ENCODE peak calls at places on chromosome 12, in eight cellular contexts. X is PC-3, B is fibroblast of lung, C is HCT116, W is neuronal stem cell, S is MM.1S, J is endodermal cell, V is Karpas-422. I is an unnamed sample.

GRCh38 chr12:77049767-77050353 is 15.5 kb downstream of the E2F7 start:
- DNase-seq in X (peak; percentile 83), B (peak; percentile 82), C (peak; percentile 63), W (peak; percentile 31), S (peak; percentile 77), J (no peak), V (peak; percentile 88), I (no peak)

GRCh38 chr12:18747960-18748359 is 10.0 kb downstream of the CAPZA3 start:
- DNase-seq in X (peak; percentile 34), B (peak; percentile 83), C (no peak), W (no peak), S (no peak), J (peak; percentile 63), V (no peak), I (no peak)

GRCh38 chr12:110917961-110918360 is 2.4 kb downstream of the MYL2 start:
- DNase-seq in X (peak; percentile 55), B (no peak), C (no peak), W (no peak), S (no peak), J (no peak), V (no peak), I (no peak)

GRCh38 chr12:17503742-17504141 is 586.3 kb downstream of the RERGL start:
- DNase-seq in X (no peak), B (no peak), C (no peak), W (no peak), S (no peak), J (no peak), V (no peak), I (no peak)

GRCh38 chr12:86550222-86551145 is 294.3 kb upstream of the MGAT4C start:
- DNase-seq in X (no peak), B (no peak), C (no peak), W (no peak), S (no peak), J (no peak), V (no peak), I (no peak)

GRCh38 chr12:14915736-14916135 is 22.6 kb downstream of the ERP27 start:
- DNase-seq in X (no peak), B (no peak), C (no peak), W (no peak), S (no peak), J (no peak), V (no peak), I (no peak)

GRCh38 chr12:96236221-96236822 is 42.1 kb downstream of the ELK3 start:
- DNase-seq in X (no peak), B (peak; percentile 92), C (no peak), W (no peak), S (no peak), J (no peak), V (no peak), I (no peak)

GRCh38 chr12:46407360-46407759 is 34.8 kb upstream of the SLC38A2 start:
- DNase-seq in X (no peak), B (no peak), C (no peak), W (no peak), S (no peak), J (no peak), V (no peak), I (no peak)

GRCh38 chr12:105920161-105920684 is 218.5 kb downstream of the NUAK1 start:
- DNase-seq in X (no peak), B (no peak), C (no peak), W (no peak), S (no peak), J (no peak), V (no peak), I (no peak)

GRCh38 chr12:54984602-54985376 is at the start of gene TESPA1:
- DNase-seq in X (no peak), B (no peak), C (no peak), W (no peak), S (peak; percentile 93), J (no peak), V (peak; percentile 95), I (peak; percentile 83)

GRCh38 chr12:46659032-46659703 is 166.6 kb downstream of the SLC38A4 start:
- DNase-seq in X (no peak), B (peak; percentile 42), C (no peak), W (peak; percentile 47), S (no peak), J (no peak), V (no peak), I (no peak)

GRCh38 chr12:119115296-119115905 is 63.3 kb upstream of the HSPB8 start:
- DNase-seq in X (peak; percentile 74), B (peak; percentile 56), C (peak; percentile 41), W (peak; percentile 72), S (peak; percentile 27), J (peak; percentile 91), V (peak; percentile 78), I (no peak)

GRCh38 chr12:104567832-104568490 is 111.2 kb downstream of the CHST11 start:
- DNase-seq in X (no peak), B (no peak), C (no peak), W (no peak), S (no peak), J (no peak), V (no peak), I (no peak)

GRCh38 chr12:117450186-117450585 is 88.8 kb upstream of the NOS1 start:
- DNase-seq in X (no peak), B (no peak), C (no peak), W (no peak), S (no peak), J (no peak), V (no peak), I (no peak)

GRCh38 chr12:46386360-46386867 is 13.8 kb upstream of the SLC38A2 start:
- DNase-seq in X (peak; percentile 96), B (peak; percentile 99), C (no peak), W (no peak), S (no peak), J (no peak), V (no peak), I (no peak)

GRCh38 chr12:27998170-27999110 is 25.9 kb upstream of the PTHLH start:
- DNase-seq in X (peak; percentile 43), B (no peak), C (no peak), W (no peak), S (no peak), J (no peak), V (no peak), I (no peak)

GRCh38 chr12:110640275-110641025 is 26.5 kb downstream of the TCTN1 start:
- DNase-seq in X (no peak), B (no peak), C (no peak), W (no peak), S (no peak), J (no peak), V (no peak), I (no peak)

GRCh38 chr12:25052191-25053020 is 103.5 kb upstream of the BCAT1 start:
- DNase-seq in X (no peak), B (no peak), C (no peak), W (no peak), S (peak; percentile 76), J (peak; percentile 49), V (peak; percentile 97), I (no peak)

GRCh38 chr12:18864900-18865561 is 127.1 kb downstream of the CAPZA3 start:
- DNase-seq in X (peak; percentile 44), B (peak; percentile 64), C (no peak), W (no peak), S (no peak), J (no peak), V (no peak), I (no peak)

GRCh38 chr12:131091976-131092691 is 138.4 kb downstream of the ADGRD1 start:
- DNase-seq in X (no peak), B (no peak), C (no peak), W (no peak), S (no peak), J (peak; percentile 38), V (no peak), I (peak; percentile 53)
- H3K4me3 ChIP-seq in X (no peak overlapping the region), B (no peak overlapping the region), C (no peak overlapping the region), W (no peak overlapping the region), S (no peak overlapping the region), J (no peak overlapping the region), V (no peak overlapping the region), I (no peak overlapping the region)

GRCh38 chr12:49284672-49285071 is 10.3 kb upstream of the PRPH start:
- DNase-seq in X (no peak), B (no peak), C (no peak), W (no peak), S (no peak), J (peak; percentile 48), V (no peak), I (no peak)

GRCh38 chr12:49279706-49280159 is 14.9 kb downstream of the TUBA1C start:
- DNase-seq in X (no peak), B (no peak), C (no peak), W (no peak), S (no peak), J (peak; percentile 88), V (no peak), I (no peak)

GRCh38 chr12:49287876-49288275 is 7.1 kb upstream of the PRPH start:
- DNase-seq in X (no peak), B (no peak), C (no peak), W (no peak), S (no peak), J (peak; percentile 45), V (no peak), I (peak; percentile 35)

GRCh38 chr12:49282302-49282701 is 12.6 kb upstream of the PRPH start:
- DNase-seq in X (no peak), B (no peak), C (no peak), W (no peak), S (no peak), J (no peak), V (no peak), I (no peak)

DNA sequence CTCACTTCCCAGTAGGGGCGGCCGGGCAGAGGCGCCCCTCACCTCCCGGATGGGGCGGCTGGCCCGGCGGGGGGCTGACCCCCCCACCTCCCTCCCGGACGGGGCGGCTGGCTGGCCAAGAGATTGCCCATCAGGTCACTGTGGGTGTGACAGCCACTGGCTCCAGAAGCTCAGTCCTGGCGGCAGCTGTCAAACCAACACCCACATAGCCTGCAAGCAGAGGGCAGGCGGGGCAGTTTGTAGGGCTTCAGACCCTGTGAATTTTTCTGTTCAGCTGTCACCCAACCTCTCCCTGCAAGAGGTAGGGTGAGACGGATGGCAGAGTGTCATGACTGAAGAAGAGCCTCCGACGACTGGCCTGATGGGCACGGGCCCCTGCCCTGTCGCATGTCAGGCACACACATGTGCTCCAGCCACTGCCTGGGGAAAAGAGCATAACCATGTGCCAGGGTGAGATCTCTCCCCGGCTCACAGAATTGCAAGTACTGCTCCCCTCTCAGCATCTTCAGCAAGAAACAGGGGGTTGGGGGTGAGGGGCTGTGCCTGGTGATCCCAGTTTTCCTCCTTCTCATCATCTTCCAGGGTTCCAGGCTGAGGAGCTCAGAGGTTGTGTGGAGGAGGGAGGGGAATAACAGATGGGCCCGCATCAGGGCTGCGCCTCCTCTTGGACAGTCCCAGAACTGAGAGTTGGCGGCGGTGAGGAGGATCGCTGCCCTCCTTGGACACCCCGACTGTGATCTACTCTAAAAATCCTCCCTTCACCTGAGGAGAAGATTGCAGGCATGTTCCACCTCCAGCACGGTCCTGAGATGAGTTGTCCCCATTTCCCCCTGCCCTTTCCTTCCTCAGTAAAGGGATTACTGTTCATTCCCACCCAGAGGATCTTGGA is 11.2 kb upstream of the PRPH start:
- DNase-seq in X (no peak), B (no peak), C (no peak), W (no peak), S (no peak), J (peak; percentile 73), V (no peak), I (peak; percentile 39)
- H3K27ac ChIP-seq in X (no peak overlapping the region), B (no peak overlapping the region), C (no peak overlapping the region), W (no peak overlapping the region), S (no peak overlapping the region), J (no peak overlapping the region), V (no peak overlapping the region), I (no peak overlapping the region)

GRCh38 chr12:26699237-26699636 is 133.8 kb downstream of the ITPR2 start:
- DNase-seq in X (peak; percentile 88), B (peak; percentile 58), C (no peak), W (no peak), S (no peak), J (no peak), V (no peak), I (no peak)
- H3K9ac ChIP-seq in X (no peak overlapping the region), B (no peak overlapping the region), C (no peak overlapping the region), W (no peak overlapping the region), S (no peak overlapping the region), J (no peak overlapping the region), V (no peak overlapping the region), I (no peak overlapping the region)

GRCh38 chr12:122081697-122082221 is 3.2 kb downstream of the MLXIP start:
- DNase-seq in X (peak; percentile 14), B (peak; percentile 91), C (no peak), W (no peak), S (peak; percentile 50), J (no peak), V (peak; percentile 54), I (peak; percentile 91)
- H3K4me3 ChIP-seq in X (peak overlapping the region; percentile 81), B (peak overlapping the region; percentile 13), C (no peak overlapping the region), W (no peak overlapping the region), S (peak overlapping the region; percentile 74), J (peak overlapping the region; percentile 19), V (peak overlapping the region; percentile 72), I (peak overlapping the region; percentile 47)

I was measured in kidney.